ENCODE peak calls at places on chromosomes 4 and X, in five cellular contexts. I is GM23338, N is HepG2, Z is K562, O is HCT116. A is an unnamed sample.

GRCh38 chrX:8971116-8971515 is 62.8 kb downstream of the FAM9B start:
- DNase-seq in I (peak), N (peak), Z (no peak), O (peak), A (peak)

GRCh38 chr4:9979101-9979815 is 42.0 kb downstream of the SLC2A9 start:
- DNase-seq in I (peak), N (no peak), Z (no peak), O (no peak), A (no peak)

GRCh38 chr4:25667931-25668557 is 12.4 kb downstream of the SLC34A2 start:
- DNase-seq in I (peak), N (peak), Z (no peak), O (peak), A (no peak)

GRCh38 chr4:27148211-27148895 is 287.7 kb downstream of the STIM2 start:
- DNase-seq in I (no peak), N (no peak), Z (no peak), O (no peak), A (no peak)

GRCh38 chrX:41027388-41027787 is 57.9 kb upstream of the USP9X start:
- DNase-seq in I (peak), N (no peak), Z (no peak), O (no peak), A (no peak)

GRCh38 chrX:29269390-29269789 is 682.1 kb downstream of the IL1RAPL1 start:
- DNase-seq in I (no peak), N (no peak), Z (no peak), O (no peak), A (no peak)

GRCh38 chr4:72319596-72319995 is 249.4 kb downstream of the ADAMTS3 start:
- DNase-seq in I (no peak), N (no peak), Z (no peak), O (no peak), A (no peak)

GRCh38 chr4:120446051-120446567 is 379.5 kb upstream of the MAD2L1 start:
- DNase-seq in I (no peak), N (no peak), Z (no peak), O (no peak), A (no peak)

GRCh38 chr4:113255628-113256027 is 206.2 kb downstream of the ANK2 start:
- DNase-seq in I (no peak), N (no peak), Z (no peak), O (no peak), A (no peak)

GRCh38 chr4:126738926-126739325 is 893.8 kb upstream of the INTU start:
- DNase-seq in I (no peak), N (no peak), Z (no peak), O (no peak), A (no peak)

GRCh38 chr4:68780232-68780631 is 35.6 kb upstream of the UGT2B10 start:
- DNase-seq in I (no peak), N (no peak), Z (no peak), O (no peak), A (no peak)

GRCh38 chrX:139200793-139201192 is 329.7 kb upstream of the F9 start:
- DNase-seq in I (no peak), N (no peak), Z (no peak), O (no peak), A (no peak)

GRCh38 chr4:22029803-22030202 is 81.2 kb upstream of the KCNIP4 start:
- DNase-seq in I (peak), N (no peak), Z (no peak), O (no peak), A (no peak)

GRCh38 chr4:184165291-184165690 is 52.4 kb downstream of the ENPP6 start:
- DNase-seq in I (peak), N (no peak), Z (no peak), O (no peak), A (no peak)

GRCh38 chr4:38683265-38683664 is 19.3 kb downstream of the KLF3 start:
- DNase-seq in I (no peak), N (no peak), Z (no peak), O (no peak), A (no peak)

GRCh38 chrX:38048886-38049285 is 42.5 kb downstream of the SYTL5 start:
- DNase-seq in I (no peak), N (no peak), Z (no peak), O (no peak), A (no peak)

GRCh38 chr4:110224812-110225211 is 26.4 kb upstream of the ELOVL6 start:
- DNase-seq in I (no peak), N (no peak), Z (no peak), O (no peak), A (no peak)

GRCh38 chrX:18828832-18829404 is 121.5 kb downstream of the PPEF1 start:
- DNase-seq in I (no peak), N (peak), Z (peak), O (no peak), A (no peak)

GRCh38 chr4:80187677-80188076 is 9.6 kb upstream of the PRDM8 start:
- DNase-seq in I (no peak), N (no peak), Z (no peak), O (no peak), A (no peak)

GRCh38 chr4:80188457-80188800 is 8.9 kb upstream of the PRDM8 start:
- DNase-seq in I (peak), N (no peak), Z (no peak), O (no peak), A (no peak)

GRCh38 chr4:80189581-80189955 is 7.7 kb upstream of the PRDM8 start:
- DNase-seq in I (no peak), N (no peak), Z (no peak), O (no peak), A (no peak)

GRCh38 chr4:80189956-80190671 is 7.2 kb upstream of the PRDM8 start:
- DNase-seq in I (peak), N (no peak), Z (no peak), O (no peak), A (no peak)

DNA sequence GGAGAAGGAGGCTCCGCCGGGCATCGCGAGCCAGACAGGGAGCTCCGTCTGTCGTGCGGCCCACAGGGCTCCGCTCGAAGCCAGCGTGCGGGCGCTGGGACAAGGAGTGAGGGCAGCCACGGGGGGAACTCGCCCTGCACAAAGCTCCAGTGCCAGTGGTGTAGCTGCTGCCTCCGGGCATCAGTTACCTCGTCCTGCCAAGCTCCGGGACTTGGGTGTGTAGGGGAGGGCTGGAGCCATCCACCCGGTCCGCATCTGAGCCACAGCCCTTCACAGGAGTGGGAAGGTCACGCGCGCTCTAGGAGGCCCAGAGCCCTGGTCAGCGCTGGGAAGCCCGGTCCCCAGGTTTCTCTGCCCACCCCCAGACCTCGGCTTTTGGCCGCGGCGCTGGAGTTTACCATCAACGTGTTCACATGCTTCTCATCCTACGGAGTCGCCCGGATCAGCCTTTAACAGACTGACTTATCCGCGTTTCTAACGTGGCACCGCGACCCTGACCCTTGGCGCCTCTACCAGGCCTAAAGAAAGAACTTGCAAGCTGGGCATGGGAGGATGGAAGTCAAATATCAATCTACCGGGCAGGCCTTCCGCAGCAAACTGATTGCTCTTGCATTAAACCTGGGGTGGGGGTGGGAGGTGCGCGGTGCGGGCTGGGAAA is 8.4 kb upstream of the PRDM8 start:
- DNase-seq in I (peak), N (no peak), Z (no peak), O (no peak), A (no peak)
- H3K4me3 ChIP-seq in I (peak), N (no peak), Z (no peak), O (no peak), A (no peak)

DNA sequence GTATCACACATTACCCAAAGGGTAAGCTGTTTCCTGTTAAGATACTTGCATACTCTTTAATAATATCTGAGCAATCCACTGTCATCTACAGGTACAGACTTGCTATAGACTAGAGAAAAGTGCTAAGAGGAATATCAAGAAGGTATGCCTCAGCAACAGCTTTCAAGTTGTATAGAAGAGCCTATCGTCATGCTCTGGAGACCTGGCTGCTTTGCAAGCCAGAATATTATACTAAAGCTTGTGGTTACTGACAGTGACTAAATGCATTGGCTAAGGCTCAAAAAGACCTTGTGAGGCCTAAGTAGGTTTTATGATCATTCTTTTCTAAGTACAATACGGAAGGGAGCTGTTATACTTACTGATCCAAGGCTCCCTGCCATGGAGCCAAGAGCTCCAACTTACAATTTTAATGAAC is 11.3 kb downstream of the LAMP2 start:
- DNase-seq in I (no peak), N (no peak), Z (no peak), O (no peak), A (no peak)
- TF ChIP-seq POLR2AphosphoS5 in I (no peak), N (no peak), Z (no peak), O (no peak), A (no peak)

GRCh38 chr4:54101190-54102041 is 1.5 kb downstream of the GSX2 start:
- DNase-seq in I (peak), N (no peak), Z (no peak), O (no peak), A (no peak)
- TF ChIP-seq EZH2 in I (peak), N (peak), Z (no peak), O (no peak), A (no peak)

GRCh38 chr4:121908346-121908745 is 38.1 kb upstream of the BBS7 start:
- DNase-seq in I (no peak), N (no peak), Z (no peak), O (no peak), A (no peak)
- H3K4me3 ChIP-seq in I (no peak), N (no peak), Z (no peak), O (no peak), A (no peak)

DNA sequence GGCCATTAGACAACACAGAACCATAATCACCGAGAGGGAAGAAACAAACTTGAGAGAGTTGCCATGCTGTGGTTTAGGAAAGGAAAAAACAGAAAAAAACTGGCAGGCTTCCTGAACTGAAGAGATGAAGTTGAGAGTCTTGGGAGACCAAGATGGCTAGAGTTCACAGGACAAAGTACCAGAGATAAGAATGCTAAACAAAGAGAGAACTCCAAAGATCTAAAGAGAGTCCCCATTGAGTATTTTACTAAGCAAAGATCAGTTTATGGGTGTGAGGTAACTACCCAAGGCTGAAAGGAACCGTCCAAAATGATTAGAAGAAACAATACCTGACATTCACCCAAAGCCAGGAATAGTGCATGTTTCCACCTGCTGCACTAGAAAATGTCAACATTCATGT is 21.8 kb upstream of the COX7B2 start:
- DNase-seq in I (no peak), N (no peak), Z (no peak), O (no peak), A (no peak)
- TF ChIP-seq POLR2AphosphoS5 in I (no peak), N (no peak), Z (no peak), O (no peak), A (no peak)

GRCh38 chr4:122827899-122828601 is 1.4 kb downstream of the FGF2 start:
- DNase-seq in I (peak), N (peak), Z (peak), O (no peak), A (no peak)

GRCh38 chr4:122826596-122827257 is at the start of gene FGF2:
- DNase-seq in I (peak), N (no peak), Z (peak), O (no peak), A (no peak)

GRCh38 chr4:122826000-122826595 is 533 bp upstream of the FGF2 start:
- DNase-seq in I (peak), N (no peak), Z (no peak), O (no peak), A (no peak)

GRCh38 chr4:122824616-122825015 is 2.0 kb upstream of the FGF2 start:
- DNase-seq in I (no peak), N (no peak), Z (no peak), O (no peak), A (no peak)

DNA sequence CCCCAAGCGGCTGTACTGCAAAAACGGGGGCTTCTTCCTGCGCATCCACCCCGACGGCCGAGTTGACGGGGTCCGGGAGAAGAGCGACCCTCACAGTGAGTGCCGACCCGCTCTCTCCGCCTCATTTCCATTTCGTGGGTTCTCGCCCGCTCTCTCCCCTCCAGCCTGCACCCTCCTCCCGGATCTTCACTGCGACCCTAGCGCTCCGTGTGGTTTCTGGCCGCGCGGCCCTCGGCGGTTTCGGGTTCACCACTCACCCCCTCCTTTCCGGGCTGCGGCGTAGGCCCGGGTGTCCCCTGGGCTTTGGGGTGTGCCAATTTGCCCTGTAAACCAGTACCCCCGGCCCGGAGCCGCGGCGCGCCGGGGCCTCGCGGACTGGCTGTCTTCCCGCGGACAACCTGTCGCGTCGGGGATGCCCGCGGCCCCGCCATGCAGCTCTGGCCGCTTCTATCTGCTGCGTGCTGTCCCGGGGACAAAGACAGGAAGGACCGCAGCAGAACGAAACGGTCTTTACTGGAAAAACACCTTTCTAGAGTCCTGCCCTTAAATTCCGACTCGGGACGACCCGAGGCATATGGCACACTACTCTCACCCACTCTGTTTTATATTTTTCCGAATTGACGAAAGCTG is 742 bp downstream of the FGF2 start:
- DNase-seq in I (peak), N (no peak), Z (peak), O (no peak), A (no peak)
- TF ChIP-seq EZH2 in I (no peak), N (peak), Z (no peak), O (no peak), A (no peak)

GRCh38 chrX:33725556-33726232 is 406.4 kb downstream of the FAM47A start:
- DNase-seq in I (peak), N (no peak), Z (no peak), O (no peak), A (no peak)
- H3K4me3 ChIP-seq in I (peak), N (no peak), Z (no peak), O (no peak), A (peak)

GRCh38 chr4:79121875-79122358 is 182.7 kb upstream of the PAQR3 start:
- DNase-seq in I (no peak), N (no peak), Z (no peak), O (no peak), A (no peak)
- TF ChIP-seq POLR2AphosphoS5 in I (no peak), N (no peak), Z (no peak), O (no peak), A (no peak)

GRCh38 chrX:44216171-44216570 is 127.3 kb downstream of the EFHC2 start:
- DNase-seq in I (no peak), N (no peak), Z (no peak), O (no peak), A (no peak)

GRCh38 chrX:44223150-44223549 is 120.3 kb downstream of the EFHC2 start:
- DNase-seq in I (no peak), N (no peak), Z (no peak), O (peak), A (no peak)

GRCh38 chrX:44218465-44218864 is 125.0 kb downstream of the EFHC2 start:
- DNase-seq in I (no peak), N (no peak), Z (no peak), O (no peak), A (no peak)
- TF ChIP-seq EZH2 in I (no peak), N (no peak), Z (no peak), O (no peak), A (no peak)

DNA sequence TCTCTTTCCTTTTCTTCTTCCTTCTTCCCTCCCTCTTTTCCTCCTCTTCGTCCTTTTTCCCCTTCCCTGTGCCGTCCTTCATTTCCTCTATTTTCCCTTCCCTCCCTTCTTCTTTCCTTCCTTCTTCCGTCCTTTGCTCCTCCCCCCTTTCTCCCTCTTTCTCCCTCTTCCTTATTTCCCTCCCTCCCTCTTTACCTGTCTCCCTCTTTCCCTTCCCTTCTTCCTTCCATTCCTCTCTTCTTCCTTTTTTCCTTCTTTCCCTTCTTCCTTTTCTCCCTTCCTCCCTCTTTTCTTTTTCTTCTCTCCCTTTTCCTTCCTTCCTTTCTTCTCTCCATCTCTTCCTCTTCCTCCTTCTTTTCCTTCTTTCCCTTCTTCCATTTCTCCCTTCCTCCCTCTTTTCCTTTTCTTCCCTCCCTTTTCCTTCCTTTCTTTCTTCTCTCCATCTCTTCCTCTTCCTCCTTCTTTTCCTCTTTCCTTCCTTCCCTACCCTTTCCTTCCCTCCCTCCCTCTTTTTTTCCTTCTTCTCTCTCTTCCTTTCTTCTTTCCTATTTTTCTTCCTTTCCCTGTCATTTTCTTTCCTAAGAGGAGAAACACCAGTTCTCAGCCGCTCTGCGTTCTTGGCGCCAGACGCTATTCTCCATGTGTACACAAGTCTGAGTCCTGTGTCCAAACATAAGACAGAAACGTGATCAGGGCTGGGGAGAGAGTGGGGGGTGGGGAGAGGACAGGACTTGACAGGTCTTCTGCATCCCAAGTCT is 597.1 kb downstream of the MID1IP1 start:
- DNase-seq in I (no peak), N (no peak), Z (no peak), O (no peak), A (no peak)
- H3K4me3 ChIP-seq in I (no peak), N (no peak), Z (no peak), O (no peak), A (no peak)